ENCODE peak calls at places on chromosomes 7 and 10, in four cellular contexts. I is CD8-positive, alpha-beta memory T cell; W is thoracic aorta; C is spleen. O is an unnamed sample. For H3K4me1, the result is how much of the 10 kb centered on the place peaks cover.

GRCh38 chr7:3605222-3605621 is 304.2 kb downstream of the SDK1 start:
- DNase-seq in C (no peak), I (no peak), W (no peak), O (no peak)

GRCh38 chr7:158763454-158764033 is 58.9 kb upstream of the NCAPG2 start:
- DNase-seq in C (no peak), I (no peak), W (no peak), O (no peak)

GRCh38 chr7:155306677-155307470 is 9.2 kb downstream of the INSIG1 start:
- DNase-seq in C (no peak), I (no peak), W (no peak), O (no peak)

GRCh38 chr10:89515031-89515841 is 20.2 kb downstream of the SLC16A12 start:
- DNase-seq in C (no peak), W (no peak), I (no peak), O (peak)

GRCh38 chr10:49055231-49055850 is 60.0 kb downstream of the VSTM4 start:
- DNase-seq in C (no peak), I (no peak), W (no peak), O (no peak)

GRCh38 chr7:73885975-73886798 is 25.2 kb downstream of the TMEM270 start:
- DNase-seq in C (no peak), I (no peak), W (no peak), O (peak)

GRCh38 chr7:13851756-13852155 is 137.7 kb downstream of the ETV1 start:
- DNase-seq in I (no peak), W (no peak), C (no peak), O (no peak)

GRCh38 chr7:13949939-13950338 is 39.5 kb downstream of the ETV1 start:
- DNase-seq in C (no peak), W (no peak), I (no peak), O (no peak)

GRCh38 chr10:131777921-131778320 is 122.9 kb upstream of the PPP2R2D start:
- DNase-seq in W (no peak), I (no peak), C (no peak), O (peak)

GRCh38 chr7:24343614-24344013 is 59.6 kb downstream of the NPY start:
- DNase-seq in W (no peak), I (no peak), C (no peak), O (no peak)

DNA sequence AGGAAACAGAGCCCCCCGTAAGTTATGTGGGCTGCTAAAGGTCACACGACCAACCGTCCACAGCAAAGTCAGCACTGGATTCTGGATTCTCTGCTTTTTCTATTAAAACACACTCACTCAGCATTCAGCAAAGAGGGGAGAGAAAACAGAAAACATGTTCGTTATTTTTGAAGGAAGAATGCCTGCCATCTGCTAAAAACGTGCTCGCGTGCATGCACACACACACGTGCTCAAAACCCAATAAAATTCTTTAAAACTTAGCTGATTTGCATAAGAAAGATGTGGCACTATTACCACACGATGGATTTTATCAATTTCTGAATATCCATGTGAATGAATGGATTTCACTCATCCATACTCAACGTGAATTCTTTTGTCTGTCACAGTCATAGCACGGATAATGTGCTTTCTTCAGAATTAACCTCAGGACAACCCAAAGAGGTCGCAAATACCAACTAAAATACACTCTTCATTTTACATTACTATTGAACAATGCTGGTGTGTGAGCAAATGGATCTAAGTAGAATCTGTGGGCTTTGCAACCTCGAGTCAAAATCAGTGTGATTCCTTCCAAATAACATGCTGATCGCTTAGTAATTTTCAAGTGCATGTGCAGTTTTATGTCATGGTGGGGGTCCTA is 40.8 kb downstream of the NRP1 start:
- DNase-seq in I (no peak), C (no peak), W (no peak), O (no peak)
- H3K4me1 ChIP-seq in I (under half), C (under half), W (half or more), O (half or more)

GRCh38 chr7:131072505-131073091 is 255.1 kb upstream of the MKLN1 start:
- DNase-seq in C (no peak), I (no peak), W (no peak), O (no peak)
- H3K4me3 ChIP-seq in C (peak), I (no peak), W (peak), O (peak)

GRCh38 chr10:101777857-101778145 is 1.9 kb upstream of the FGF8 start:
- DNase-seq in C (no peak), W (no peak), I (no peak), O (no peak)
- H3K4me1 ChIP-seq in C (half or more), W (under half), I (under half), O (under half)

GRCh38 chr10:123153486-123154091 is 613 bp upstream of the BUB3 start:
- DNase-seq in W (no peak), C (peak), I (no peak), O (no peak)

GRCh38 chr10:123154943-123155505 is 822 bp downstream of the BUB3 start:
- DNase-seq in I (no peak), W (no peak), C (no peak), O (no peak)

GRCh38 chr10:123157210-123157609 is 3.0 kb downstream of the BUB3 start:
- DNase-seq in W (no peak), C (no peak), I (no peak), O (no peak)

GRCh38 chr10:123154092-123154942 is at the start of gene BUB3:
- DNase-seq in C (peak), W (peak), I (peak), O (peak)

GRCh38 chr10:123156091-123156490 is 1.9 kb downstream of the BUB3 start:
- DNase-seq in C (no peak), I (no peak), W (no peak), O (no peak)
- H3K4me3 ChIP-seq in C (peak), I (no peak), W (no peak), O (no peak)

DNA sequence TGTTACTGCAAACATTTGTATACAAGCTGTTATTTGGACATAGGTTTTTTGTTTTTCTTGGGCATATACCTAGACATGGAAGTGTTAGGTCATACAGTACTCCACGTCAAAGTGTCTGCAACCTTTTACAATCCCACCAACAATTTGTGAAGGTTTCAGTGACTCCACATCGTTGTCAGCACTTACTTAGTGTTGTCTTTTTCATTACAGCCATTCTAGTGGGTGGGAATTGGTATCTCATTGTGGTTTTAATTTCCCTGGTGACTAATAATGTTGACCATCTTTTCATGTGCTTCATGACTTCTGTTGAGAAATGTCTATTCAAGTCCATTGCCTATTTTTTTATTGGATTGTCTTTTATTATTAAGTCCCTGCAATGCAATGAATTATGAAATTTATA is 95.0 kb downstream of the UBE3C start:
- DNase-seq in C (no peak), W (no peak), I (no peak), O (no peak)
- H3K4me1 ChIP-seq in C (under half), W (under half), I (under half), O (under half)

GRCh38 chr7:75969182-75969581 is 25.2 kb downstream of the TMEM120A start:
- DNase-seq in I (no peak), C (peak), W (no peak), O (peak)
- H3K4me3 ChIP-seq in I (no peak), C (no peak), W (no peak), O (no peak)

GRCh38 chr7:12007591-12007990 is 175.6 kb upstream of the THSD7A start:
- DNase-seq in I (no peak), C (no peak), W (no peak), O (no peak)

GRCh38 chr7:12004547-12004946 is 172.5 kb upstream of the THSD7A start:
- DNase-seq in W (no peak), C (no peak), I (no peak), O (no peak)

DNA sequence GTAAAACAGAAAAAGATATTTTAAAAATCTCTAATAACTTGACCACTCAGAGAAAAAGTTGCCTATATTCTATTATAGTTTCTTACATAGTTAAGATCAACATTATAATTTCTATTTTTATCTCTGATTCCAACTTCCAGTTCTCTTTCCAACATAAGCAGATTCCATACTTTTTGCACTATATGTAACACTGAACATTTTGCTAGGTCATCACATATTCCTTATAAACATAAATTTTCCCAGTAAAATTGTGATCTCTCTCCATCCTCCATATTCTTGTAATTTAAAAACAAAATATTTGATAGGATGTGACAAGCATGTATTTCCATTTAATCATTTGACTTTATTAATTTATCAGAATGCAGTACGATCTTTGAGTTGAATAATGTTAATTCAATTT is 170.4 kb upstream of the THSD7A start:
- DNase-seq in I (no peak), W (no peak), C (no peak), O (no peak)
- H3K4me1 ChIP-seq in I (under half), W (under half), C (under half), O (under half)

DNA sequence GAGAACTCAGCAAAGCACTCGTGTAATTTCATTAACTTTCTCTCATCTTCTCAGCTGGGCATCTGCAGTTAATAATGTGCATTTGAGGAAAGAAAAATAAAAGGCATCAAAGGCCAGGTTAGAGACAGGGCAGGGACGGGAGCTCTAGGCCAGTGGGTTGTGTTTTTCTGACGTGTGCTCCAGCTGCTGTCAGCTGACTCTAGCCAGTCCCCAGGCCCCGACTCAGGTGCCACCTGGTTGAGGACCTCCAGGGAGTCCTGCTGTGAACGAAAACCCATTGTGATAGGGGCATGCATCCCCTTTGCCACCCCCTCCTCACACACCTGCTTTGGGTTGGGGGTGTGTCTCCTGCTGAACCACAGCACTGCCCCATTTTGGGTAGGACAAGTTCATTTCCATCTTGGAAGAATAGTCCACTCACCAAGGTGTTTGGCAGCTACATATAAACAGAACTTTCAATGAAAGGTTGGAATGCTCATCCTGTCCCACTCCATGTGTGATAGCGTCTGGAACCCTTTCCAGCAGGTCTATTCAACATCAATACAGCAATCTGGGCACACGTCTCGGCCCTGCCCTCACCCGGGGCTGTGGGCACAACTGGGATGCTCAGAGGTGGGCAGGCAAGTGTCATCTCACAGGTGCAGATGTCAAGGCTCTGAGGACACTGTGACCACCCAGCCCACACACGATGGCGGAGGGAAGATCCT is 146.1 kb upstream of the FAM20C start:
- DNase-seq in I (no peak), W (no peak), C (peak), O (no peak)
- H3K4me3 ChIP-seq in I (no peak), W (no peak), C (no peak), O (no peak)

GRCh38 chr10:34250722-34251121 is 564.4 kb downstream of the PARD3 start:
- DNase-seq in W (no peak), C (no peak), I (no peak), O (no peak)

GRCh38 chr10:34254596-34254995 is 560.5 kb downstream of the PARD3 start:
- DNase-seq in W (no peak), I (no peak), C (no peak), O (no peak)

GRCh38 chr10:34249634-34250033 is 565.5 kb downstream of the PARD3 start:
- DNase-seq in W (no peak), C (no peak), I (no peak), O (no peak)

GRCh38 chr10:34252111-34252510 is 563.0 kb downstream of the PARD3 start:
- DNase-seq in C (no peak), W (no peak), I (no peak), O (no peak)

DNA sequence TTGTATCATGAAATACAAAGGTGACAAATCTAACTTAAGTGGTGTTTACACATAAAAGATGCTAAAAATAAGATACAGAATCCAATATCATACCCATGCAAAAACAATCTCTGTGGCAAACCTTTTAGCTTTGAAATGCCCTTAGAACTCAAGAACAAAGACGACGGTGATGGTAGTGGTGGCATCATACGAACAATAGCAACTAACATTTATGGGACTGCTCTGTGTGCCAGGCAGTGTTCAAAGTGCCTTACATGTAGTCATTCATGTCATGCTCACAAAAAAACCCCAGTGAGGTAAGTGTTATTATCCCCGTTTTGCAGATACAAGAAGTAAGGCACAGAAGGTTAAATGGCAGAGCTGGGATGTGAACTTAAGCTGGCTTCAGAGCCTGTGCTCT is 563.9 kb downstream of the PARD3 start:
- DNase-seq in W (no peak), I (no peak), C (no peak), O (no peak)
- H3K4me1 ChIP-seq in W (under half), I (under half), C (under half), O (under half)

DNA sequence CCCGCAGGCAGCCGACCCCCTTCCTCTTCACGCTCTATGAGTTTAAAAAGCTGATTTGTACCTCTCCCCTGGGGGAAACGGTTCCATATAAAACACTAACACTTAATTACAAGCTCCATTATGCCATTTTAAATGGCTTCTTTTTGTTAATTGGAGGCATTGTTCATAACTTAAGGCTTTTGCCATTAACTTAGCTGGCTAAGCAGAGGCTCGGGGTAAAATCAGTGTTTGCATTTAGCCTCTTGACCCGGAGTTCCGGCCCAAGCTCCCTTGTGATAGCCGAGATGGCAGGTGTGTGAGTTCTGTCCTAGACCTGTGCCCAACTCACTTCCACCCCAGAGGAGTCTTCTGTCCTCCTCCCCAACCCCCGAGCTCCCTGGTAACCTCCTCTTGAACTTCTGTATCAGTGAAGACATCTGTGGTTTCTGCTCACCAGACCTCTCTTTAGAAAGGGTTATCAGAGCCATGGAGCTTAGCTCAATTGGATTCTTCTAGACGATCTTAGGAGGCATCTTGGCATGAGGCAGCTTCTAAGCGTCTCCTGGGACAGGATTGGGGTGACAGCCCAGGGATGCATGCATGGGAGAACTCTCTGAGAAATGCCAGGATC is 34.2 kb upstream of the SH2B2 start:
- DNase-seq in C (no peak), W (no peak), I (no peak), O (no peak)
- H3K4me3 ChIP-seq in C (no peak), W (no peak), I (no peak), O (no peak)

O was measured in tibial artery.